ENCODE peak calls at places on chromosomes 2 and 18, in five cellular contexts. One of them, this sample, is unnamed.

GRCh38 chr2:160956243-160956802 is 203.9 kb upstream of the TANK start:
- DNase-seq in HCT116: no peak
- DNase-seq in heart right ventricle: no peak
- DNase-seq in mesendoderm: no peak
- DNase-seq in A549: no peak
- DNase-seq in this sample: no peak

GRCh38 chr2:219109468-219109867 is 48.7 kb upstream of the IHH start:
- DNase-seq in mesendoderm: peak; percentile 83
- DNase-seq in HCT116: no peak
- DNase-seq in heart right ventricle: no peak
- DNase-seq in A549: no peak
- DNase-seq in this sample: no peak

GRCh38 chr2:38708900-38709321 is 42.2 kb downstream of the SRSF7 start:
- DNase-seq in heart right ventricle: no peak
- DNase-seq in A549: no peak
- DNase-seq in HCT116: no peak
- DNase-seq in mesendoderm: peak; percentile 50
- DNase-seq in this sample: no peak

GRCh38 chr2:211516537-211516936 is 960.1 kb downstream of the CPS1 start:
- DNase-seq in HCT116: no peak
- DNase-seq in mesendoderm: no peak
- DNase-seq in A549: no peak
- DNase-seq in heart right ventricle: no peak
- DNase-seq in this sample: no peak

GRCh38 chr2:109609352-109610024 is 4.3 kb downstream of the SEPTIN10 start:
- DNase-seq in HCT116: peak; percentile 62
- DNase-seq in heart right ventricle: no peak
- DNase-seq in A549: peak; percentile 40
- DNase-seq in mesendoderm: peak; percentile 74
- DNase-seq in this sample: no peak

GRCh38 chr2:105747254-105747909 is 2.7 kb downstream of the NCK2 start:
- DNase-seq in heart right ventricle: no peak
- DNase-seq in mesendoderm: no peak
- DNase-seq in HCT116: no peak
- DNase-seq in A549: no peak
- DNase-seq in this sample: no peak

GRCh38 chr2:238262496-238263122 is 22.8 kb upstream of the HES6 start:
- DNase-seq in A549: no peak
- DNase-seq in heart right ventricle: no peak
- DNase-seq in HCT116: no peak
- DNase-seq in mesendoderm: no peak
- DNase-seq in this sample: no peak

GRCh38 chr18:65259403-65259802 is 491.4 kb upstream of the CDH7 start:
- DNase-seq in mesendoderm: no peak
- DNase-seq in heart right ventricle: no peak
- DNase-seq in A549: no peak
- DNase-seq in HCT116: no peak
- DNase-seq in this sample: no peak

GRCh38 chr2:114119846-114120348 is 230.0 kb downstream of the ACTR3 start:
- DNase-seq in heart right ventricle: no peak
- DNase-seq in mesendoderm: peak; percentile 27
- DNase-seq in HCT116: no peak
- DNase-seq in A549: no peak
- DNase-seq in this sample: no peak

GRCh38 chr2:85409719-85410583 is at the start of gene CAPG:
- DNase-seq in A549: peak; percentile 55
- DNase-seq in HCT116: no peak
- DNase-seq in mesendoderm: peak; percentile 59
- DNase-seq in heart right ventricle: no peak
- DNase-seq in this sample: no peak

GRCh38 chr2:85400951-85401805 is 9.0 kb downstream of the CAPG start:
- DNase-seq in heart right ventricle: no peak
- DNase-seq in A549: no peak
- DNase-seq in mesendoderm: no peak
- DNase-seq in HCT116: no peak
- DNase-seq in this sample: peak; percentile 54

GRCh38 chr2:85401844-85402243 is 8.3 kb downstream of the CAPG start:
- DNase-seq in HCT116: no peak
- DNase-seq in A549: no peak
- DNase-seq in heart right ventricle: no peak
- DNase-seq in mesendoderm: no peak
- DNase-seq in this sample: no peak

GRCh38 chr2:85400541-85400940 is 9.6 kb downstream of the CAPG start:
- DNase-seq in HCT116: no peak
- DNase-seq in mesendoderm: no peak
- DNase-seq in heart right ventricle: no peak
- DNase-seq in A549: no peak
- DNase-seq in this sample: no peak

GRCh38 chr2:85405076-85405402 is 5.1 kb downstream of the CAPG start:
- DNase-seq in HCT116: no peak
- DNase-seq in mesendoderm: no peak
- DNase-seq in A549: no peak
- DNase-seq in heart right ventricle: no peak
- DNase-seq in this sample: no peak
- H3K4me3 ChIP-seq in HCT116: no peak overlapping the region
- H3K4me3 ChIP-seq in mesendoderm: no peak overlapping the region
- H3K4me3 ChIP-seq in A549: no peak overlapping the region
- H3K4me3 ChIP-seq in heart right ventricle: no peak overlapping the region
- H3K4me3 ChIP-seq in this sample: no peak overlapping the region

DNA sequence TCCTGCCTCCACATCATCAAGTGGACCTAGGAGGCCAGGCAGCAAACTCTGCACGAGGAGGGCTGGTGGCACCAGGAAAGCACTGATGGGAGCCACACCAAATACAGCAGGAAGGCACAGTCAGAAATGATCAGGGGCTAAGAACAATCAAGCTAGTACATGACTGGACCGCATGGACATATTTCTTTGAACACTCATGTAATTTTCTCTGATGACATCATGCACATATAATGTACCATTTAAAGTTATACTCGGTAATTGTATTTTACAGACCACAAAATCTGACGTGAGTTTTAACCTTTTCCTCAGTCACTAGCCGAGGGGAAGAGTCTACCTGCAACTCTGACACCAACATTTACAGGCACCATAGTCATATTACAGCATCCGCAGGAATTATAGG is 76.7 kb downstream of the XDH start:
- DNase-seq in heart right ventricle: no peak
- DNase-seq in HCT116: no peak
- DNase-seq in mesendoderm: no peak
- DNase-seq in A549: no peak
- DNase-seq in this sample: no peak
- H3K4me3 ChIP-seq in heart right ventricle: no peak overlapping the region
- H3K4me3 ChIP-seq in HCT116: no peak overlapping the region
- H3K4me3 ChIP-seq in mesendoderm: no peak overlapping the region
- H3K4me3 ChIP-seq in A549: no peak overlapping the region
- H3K4me3 ChIP-seq in this sample: no peak overlapping the region

GRCh38 chr2:157440404-157441071 is 3.4 kb downstream of the CYTIP start:
- DNase-seq in mesendoderm: no peak
- DNase-seq in A549: no peak
- DNase-seq in heart right ventricle: no peak
- DNase-seq in HCT116: no peak
- DNase-seq in this sample: no peak
- H3K4me3 ChIP-seq in mesendoderm: no peak overlapping the region
- H3K4me3 ChIP-seq in A549: no peak overlapping the region
- H3K4me3 ChIP-seq in heart right ventricle: no peak overlapping the region
- H3K4me3 ChIP-seq in HCT116: no peak overlapping the region
- H3K4me3 ChIP-seq in this sample: no peak overlapping the region

DNA sequence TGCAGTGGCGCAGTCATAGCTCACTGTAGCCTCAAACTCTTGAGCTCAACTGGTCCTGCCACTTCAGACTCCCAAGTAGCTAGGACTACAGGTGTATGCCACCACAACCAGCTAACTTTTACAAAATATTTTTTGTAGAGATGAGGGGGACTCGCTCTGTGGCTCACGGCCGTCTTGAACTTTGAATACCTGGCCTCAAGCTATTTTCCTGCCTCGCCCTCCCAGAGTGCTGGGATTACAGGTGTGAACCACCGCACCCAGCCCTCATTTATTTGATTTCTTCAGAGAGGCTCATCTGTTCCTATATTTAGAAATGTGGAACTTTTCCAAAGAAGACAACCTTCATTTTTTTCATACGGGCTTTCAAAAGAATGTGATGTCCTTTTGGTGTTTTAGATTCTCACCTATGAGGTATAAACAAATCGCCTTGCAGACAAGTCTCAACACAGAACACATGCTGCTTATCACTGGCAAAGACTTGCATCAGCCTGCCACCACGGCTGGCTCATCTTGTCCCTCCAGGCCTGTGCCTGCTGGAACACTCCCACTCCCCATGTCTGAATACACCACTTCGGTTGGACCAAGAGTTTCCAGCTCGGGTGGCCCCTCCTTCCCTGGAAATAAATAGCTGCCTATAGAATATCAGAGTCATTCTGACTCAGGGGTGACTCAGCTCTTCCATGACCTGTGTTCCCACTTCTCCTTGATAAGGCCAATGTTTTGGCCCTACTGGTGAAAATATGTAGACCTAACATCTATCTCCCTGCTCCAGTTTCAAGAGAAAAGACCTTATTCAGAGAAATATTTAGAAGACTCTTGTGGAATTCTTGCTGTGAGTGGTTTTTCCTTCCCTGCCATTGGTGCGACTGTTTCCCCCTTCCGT is 202.6 kb downstream of the TGIF1 start:
- DNase-seq in mesendoderm: peak; percentile 97
- DNase-seq in A549: peak; percentile 99
- DNase-seq in HCT116: peak; percentile 98
- DNase-seq in heart right ventricle: peak; percentile 58
- DNase-seq in this sample: no peak
- H3K4me3 ChIP-seq in mesendoderm: no peak overlapping the region
- H3K4me3 ChIP-seq in A549: peak overlapping the region; percentile 51
- H3K4me3 ChIP-seq in HCT116: peak overlapping the region; percentile 52
- H3K4me3 ChIP-seq in heart right ventricle: no peak overlapping the region
- H3K4me3 ChIP-seq in this sample: no peak overlapping the region

GRCh38 chr2:15942711-15943345 is 2.5 kb downstream of the MYCN start:
- DNase-seq in A549: no peak
- DNase-seq in mesendoderm: peak; percentile 22
- DNase-seq in heart right ventricle: no peak
- DNase-seq in HCT116: no peak
- DNase-seq in this sample: no peak
- H3K4me3 ChIP-seq in A549: peak overlapping the region; percentile 37
- H3K4me3 ChIP-seq in mesendoderm: peak overlapping the region; percentile 77
- H3K4me3 ChIP-seq in heart right ventricle: peak overlapping the region; percentile 57
- H3K4me3 ChIP-seq in HCT116: no peak overlapping the region
- H3K4me3 ChIP-seq in this sample: no peak overlapping the region

GRCh38 chr2:71635798-71636197 is 182.4 kb downstream of the DYSF start:
- DNase-seq in heart right ventricle: no peak
- DNase-seq in mesendoderm: no peak
- DNase-seq in A549: no peak
- DNase-seq in HCT116: no peak
- DNase-seq in this sample: no peak

GRCh38 chr2:71631411-71631931 is 178.1 kb downstream of the DYSF start:
- DNase-seq in heart right ventricle: no peak
- DNase-seq in HCT116: no peak
- DNase-seq in A549: no peak
- DNase-seq in mesendoderm: no peak
- DNase-seq in this sample: no peak

GRCh38 chr2:71637168-71637567 is 183.8 kb downstream of the DYSF start:
- DNase-seq in heart right ventricle: no peak
- DNase-seq in HCT116: no peak
- DNase-seq in A549: no peak
- DNase-seq in mesendoderm: no peak
- DNase-seq in this sample: no peak

GRCh38 chr2:71637736-71638135 is 184.4 kb downstream of the DYSF start:
- DNase-seq in HCT116: no peak
- DNase-seq in A549: no peak
- DNase-seq in heart right ventricle: no peak
- DNase-seq in mesendoderm: no peak
- DNase-seq in this sample: no peak

DNA sequence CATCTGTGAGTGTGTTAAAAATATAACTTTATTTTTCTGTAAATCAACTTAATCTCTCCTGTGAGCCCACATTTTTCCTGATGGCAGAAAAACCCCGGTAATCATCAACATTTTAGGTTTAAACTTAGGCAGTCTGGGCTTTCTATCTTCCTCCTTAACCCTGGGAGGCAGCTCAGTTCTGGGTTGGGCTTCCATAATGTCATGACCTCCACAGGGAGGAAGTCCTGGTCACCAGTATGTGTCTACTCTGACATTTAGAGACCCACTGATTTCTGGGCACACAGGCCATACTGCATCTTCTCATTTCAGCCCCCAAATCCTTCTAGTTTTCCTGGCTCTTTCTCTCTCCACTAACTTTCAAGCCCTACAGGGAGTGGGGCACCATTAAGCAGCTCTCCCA is 181.2 kb downstream of the DYSF start:
- DNase-seq in HCT116: no peak
- DNase-seq in mesendoderm: no peak
- DNase-seq in heart right ventricle: no peak
- DNase-seq in A549: no peak
- DNase-seq in this sample: no peak
- H3K4me3 ChIP-seq in HCT116: no peak overlapping the region
- H3K4me3 ChIP-seq in mesendoderm: no peak overlapping the region
- H3K4me3 ChIP-seq in heart right ventricle: no peak overlapping the region
- H3K4me3 ChIP-seq in A549: no peak overlapping the region
- H3K4me3 ChIP-seq in this sample: no peak overlapping the region

DNA sequence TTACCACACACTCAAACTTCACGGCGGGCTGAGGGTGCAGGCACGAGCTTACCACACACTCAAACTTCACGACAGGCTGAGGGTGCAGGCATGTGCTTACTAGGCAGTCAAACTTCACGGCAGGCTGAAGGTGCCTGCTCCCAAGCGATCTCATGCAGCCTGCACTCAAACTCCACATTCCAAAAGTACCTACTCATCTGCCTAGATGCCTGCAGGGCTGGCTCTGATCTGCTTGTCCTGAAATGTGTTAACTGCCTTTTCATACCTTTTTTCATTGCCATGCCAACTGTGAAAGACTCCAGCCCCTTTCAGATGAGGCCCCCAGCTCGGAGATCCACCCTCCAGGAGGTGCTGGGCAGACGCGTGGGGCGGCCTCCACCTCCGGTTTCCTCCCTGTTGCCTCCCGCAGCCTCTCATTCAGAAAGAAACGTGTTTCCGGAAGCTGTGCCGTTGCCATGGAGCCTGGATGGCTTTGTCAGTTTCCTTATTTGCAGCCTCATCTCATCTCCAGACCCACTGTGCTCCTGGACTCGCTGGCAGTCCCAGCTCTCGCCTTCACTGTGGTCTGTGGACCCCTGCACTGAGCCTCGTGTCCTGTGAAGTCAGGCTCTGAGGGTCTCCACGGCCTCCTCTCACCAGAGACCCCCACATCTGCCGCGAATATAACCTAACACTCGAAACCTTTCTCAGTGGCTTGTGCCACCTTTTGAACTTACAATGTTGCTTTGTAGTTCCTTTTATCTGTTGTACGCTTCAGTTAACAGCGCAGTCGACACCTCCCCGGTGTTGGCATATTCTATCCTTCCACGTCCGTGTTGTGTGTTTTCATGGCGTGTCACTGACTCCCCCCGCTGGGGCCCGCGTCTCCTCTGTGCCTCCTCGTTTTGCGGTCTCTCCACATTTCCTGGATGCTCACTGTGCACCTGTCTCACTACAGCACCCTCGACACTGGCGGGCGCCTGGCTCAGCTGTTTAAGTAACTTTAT is 106.1 kb upstream of the ALKAL2 start:
- DNase-seq in heart right ventricle: no peak
- DNase-seq in A549: peak; percentile 53
- DNase-seq in HCT116: no peak
- DNase-seq in mesendoderm: peak; percentile 98
- DNase-seq in this sample: no peak
- H3K4me3 ChIP-seq in heart right ventricle: no peak overlapping the region
- H3K4me3 ChIP-seq in A549: no peak overlapping the region
- H3K4me3 ChIP-seq in HCT116: no peak overlapping the region
- H3K4me3 ChIP-seq in mesendoderm: no peak overlapping the region
- H3K4me3 ChIP-seq in this sample: no peak overlapping the region

This sample was measured in LNCaP clone FGC.